ENCODE peak calls at places on chromosomes 7 and 10, in seven cellular contexts. One of them, this sample, is unnamed.

GRCh38 chr7:151736403-151736909 is 140.5 kb downstream of the PRKAG2 start:
- DNase-seq in GM23338: peak
- DNase-seq in endothelial cell of umbilical vein: peak
- DNase-seq in stomach: peak
- DNase-seq in OCI-LY7: no peak
- DNase-seq in tibial artery: peak
- DNase-seq in astrocyte: peak
- DNase-seq in this sample: peak

GRCh38 chr7:116491887-116492653 is 7.5 kb upstream of the CAV2 start:
- DNase-seq in GM23338: no peak
- DNase-seq in endothelial cell of umbilical vein: no peak
- DNase-seq in OCI-LY7: no peak
- DNase-seq in astrocyte: no peak
- DNase-seq in tibial artery: no peak
- DNase-seq in stomach: no peak
- DNase-seq in this sample: no peak

GRCh38 chr7:130999926-131000325 is 265.9 kb upstream of the KLF14 start:
- DNase-seq in endothelial cell of umbilical vein: no peak
- DNase-seq in stomach: no peak
- DNase-seq in OCI-LY7: no peak
- DNase-seq in astrocyte: no peak
- DNase-seq in GM23338: no peak
- DNase-seq in tibial artery: no peak
- DNase-seq in this sample: no peak

GRCh38 chr7:5423272-5423843 is at the start of gene TNRC18:
- DNase-seq in astrocyte: no peak
- DNase-seq in GM23338: no peak
- DNase-seq in endothelial cell of umbilical vein: no peak
- DNase-seq in stomach: peak
- DNase-seq in tibial artery: peak
- DNase-seq in OCI-LY7: peak
- DNase-seq in this sample: peak

GRCh38 chr7:159036916-159037605 is 107.6 kb downstream of the VIPR2 start:
- DNase-seq in stomach: no peak
- DNase-seq in GM23338: peak
- DNase-seq in endothelial cell of umbilical vein: no peak
- DNase-seq in tibial artery: no peak
- DNase-seq in OCI-LY7: no peak
- DNase-seq in astrocyte: no peak
- DNase-seq in this sample: no peak

GRCh38 chr7:158056761-158057160 is 530.9 kb downstream of the PTPRN2 start:
- DNase-seq in stomach: no peak
- DNase-seq in astrocyte: no peak
- DNase-seq in OCI-LY7: no peak
- DNase-seq in GM23338: no peak
- DNase-seq in tibial artery: peak
- DNase-seq in endothelial cell of umbilical vein: no peak
- DNase-seq in this sample: no peak

GRCh38 chr7:46774515-46774914 is 807.4 kb downstream of the TNS3 start:
- DNase-seq in GM23338: no peak
- DNase-seq in endothelial cell of umbilical vein: no peak
- DNase-seq in tibial artery: peak
- DNase-seq in astrocyte: no peak
- DNase-seq in OCI-LY7: no peak
- DNase-seq in stomach: no peak
- DNase-seq in this sample: no peak

GRCh38 chr7:150428671-150429451 is 21.6 kb upstream of the GIMAP8 start:
- DNase-seq in OCI-LY7: no peak
- DNase-seq in GM23338: peak
- DNase-seq in stomach: no peak
- DNase-seq in astrocyte: peak
- DNase-seq in endothelial cell of umbilical vein: no peak
- DNase-seq in tibial artery: peak
- DNase-seq in this sample: peak

GRCh38 chr7:158816271-158816670 is 13.0 kb downstream of the ESYT2 start:
- DNase-seq in astrocyte: no peak
- DNase-seq in endothelial cell of umbilical vein: no peak
- DNase-seq in GM23338: no peak
- DNase-seq in stomach: no peak
- DNase-seq in tibial artery: no peak
- DNase-seq in OCI-LY7: no peak
- DNase-seq in this sample: no peak

GRCh38 chr7:83684928-83685327 is 36.0 kb upstream of the SEMA3E start:
- DNase-seq in GM23338: peak
- DNase-seq in tibial artery: no peak
- DNase-seq in OCI-LY7: no peak
- DNase-seq in endothelial cell of umbilical vein: no peak
- DNase-seq in stomach: no peak
- DNase-seq in astrocyte: no peak
- DNase-seq in this sample: no peak

GRCh38 chr7:151432658-151433521 is 7.1 kb downstream of the CRYGN start:
- DNase-seq in astrocyte: no peak
- DNase-seq in OCI-LY7: peak
- DNase-seq in endothelial cell of umbilical vein: no peak
- DNase-seq in stomach: no peak
- DNase-seq in tibial artery: no peak
- DNase-seq in GM23338: peak
- DNase-seq in this sample: no peak

GRCh38 chr7:32163141-32163806 is 93.1 kb upstream of the PDE1C start:
- DNase-seq in astrocyte: peak
- DNase-seq in stomach: no peak
- DNase-seq in tibial artery: peak
- DNase-seq in OCI-LY7: no peak
- DNase-seq in endothelial cell of umbilical vein: peak
- DNase-seq in GM23338: no peak
- DNase-seq in this sample: no peak

GRCh38 chr7:138961159-138961558 is 20.0 kb downstream of the KIAA1549 start:
- DNase-seq in endothelial cell of umbilical vein: peak
- DNase-seq in tibial artery: no peak
- DNase-seq in OCI-LY7: no peak
- DNase-seq in astrocyte: no peak
- DNase-seq in stomach: peak
- DNase-seq in GM23338: no peak
- DNase-seq in this sample: no peak

GRCh38 chr10:48748573-48748972 is 63.9 kb downstream of the WDFY4 start:
- DNase-seq in tibial artery: no peak
- DNase-seq in astrocyte: no peak
- DNase-seq in stomach: no peak
- DNase-seq in GM23338: no peak
- DNase-seq in OCI-LY7: no peak
- DNase-seq in endothelial cell of umbilical vein: no peak
- DNase-seq in this sample: no peak

GRCh38 chr7:43362652-43363428 is 220.1 kb upstream of the STK17A start:
- DNase-seq in tibial artery: no peak
- DNase-seq in endothelial cell of umbilical vein: peak
- DNase-seq in astrocyte: no peak
- DNase-seq in OCI-LY7: peak
- DNase-seq in GM23338: no peak
- DNase-seq in stomach: no peak
- DNase-seq in this sample: no peak

GRCh38 chr7:105480931-105481330 is 41.1 kb downstream of the PUS7 start:
- DNase-seq in GM23338: no peak
- DNase-seq in OCI-LY7: no peak
- DNase-seq in astrocyte: peak
- DNase-seq in stomach: no peak
- DNase-seq in tibial artery: no peak
- DNase-seq in endothelial cell of umbilical vein: no peak
- DNase-seq in this sample: no peak

GRCh38 chr7:143305423-143306070 is 10.4 kb upstream of the CLCN1 start:
- DNase-seq in GM23338: peak
- DNase-seq in endothelial cell of umbilical vein: peak
- DNase-seq in OCI-LY7: peak
- DNase-seq in astrocyte: no peak
- DNase-seq in tibial artery: no peak
- DNase-seq in stomach: peak
- DNase-seq in this sample: no peak

GRCh38 chr10:110420401-110421193 is 77.1 kb upstream of the DUSP5 start:
- DNase-seq in GM23338: no peak
- DNase-seq in tibial artery: no peak
- DNase-seq in astrocyte: no peak
- DNase-seq in OCI-LY7: no peak
- DNase-seq in stomach: peak
- DNase-seq in endothelial cell of umbilical vein: peak
- DNase-seq in this sample: no peak

GRCh38 chr10:29993319-29993876 is 66.0 kb downstream of the JCAD start:
- DNase-seq in endothelial cell of umbilical vein: no peak
- DNase-seq in tibial artery: no peak
- DNase-seq in astrocyte: no peak
- DNase-seq in GM23338: no peak
- DNase-seq in OCI-LY7: no peak
- DNase-seq in stomach: no peak
- DNase-seq in this sample: no peak

GRCh38 chr10:43114743-43115611 is 23.3 kb upstream of the CSGALNACT2 start:
- DNase-seq in OCI-LY7: no peak
- DNase-seq in tibial artery: no peak
- DNase-seq in stomach: no peak
- DNase-seq in endothelial cell of umbilical vein: no peak
- DNase-seq in GM23338: no peak
- DNase-seq in astrocyte: no peak
- DNase-seq in this sample: no peak

DNA sequence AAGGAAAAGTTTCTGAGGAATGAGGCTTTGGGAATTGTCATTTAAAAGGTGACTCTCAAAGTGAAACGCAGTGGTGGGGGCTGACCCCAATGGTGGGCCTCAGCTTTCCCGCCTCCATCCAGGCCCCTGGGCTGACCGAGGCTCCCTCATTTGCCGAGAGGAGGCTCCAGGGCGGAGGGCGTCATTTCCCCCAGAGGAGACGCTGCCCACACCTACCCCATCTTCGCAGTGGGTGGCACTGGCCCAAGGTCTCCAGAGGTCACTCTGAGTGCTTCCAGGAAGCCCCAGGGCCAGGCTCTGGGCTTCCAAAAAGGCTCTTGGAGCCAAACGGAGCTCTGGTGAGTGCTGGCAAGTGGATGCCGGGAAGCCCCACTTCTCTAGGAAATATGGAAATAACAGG is 38.0 kb downstream of the TCERG1L start:
- DNase-seq in OCI-LY7: no peak
- DNase-seq in stomach: no peak
- DNase-seq in GM23338: no peak
- DNase-seq in astrocyte: no peak
- DNase-seq in tibial artery: no peak
- DNase-seq in endothelial cell of umbilical vein: no peak
- DNase-seq in this sample: no peak
- H3K27ac ChIP-seq in OCI-LY7: no peak
- H3K27ac ChIP-seq in stomach: no peak
- H3K27ac ChIP-seq in GM23338: no peak
- H3K27ac ChIP-seq in astrocyte: no peak
- H3K27ac ChIP-seq in tibial artery: no peak
- H3K27ac ChIP-seq in endothelial cell of umbilical vein: no peak
- H3K27ac ChIP-seq in this sample: no peak

GRCh38 chr10:37855691-37856090 is 1.7 kb downstream of the ZNF248 start:
- DNase-seq in stomach: no peak
- DNase-seq in OCI-LY7: no peak
- DNase-seq in GM23338: no peak
- DNase-seq in endothelial cell of umbilical vein: no peak
- DNase-seq in astrocyte: no peak
- DNase-seq in tibial artery: no peak
- DNase-seq in this sample: no peak
- H3K27ac ChIP-seq in stomach: peak
- H3K27ac ChIP-seq in OCI-LY7: no peak
- H3K27ac ChIP-seq in GM23338: no peak
- H3K27ac ChIP-seq in endothelial cell of umbilical vein: no peak
- H3K27ac ChIP-seq in astrocyte: no peak
- H3K27ac ChIP-seq in tibial artery: no peak
- H3K27ac ChIP-seq in this sample: no peak

GRCh38 chr10:102648889-102649752 is 4.8 kb downstream of the TRIM8 start:
- DNase-seq in GM23338: peak
- DNase-seq in astrocyte: no peak
- DNase-seq in tibial artery: no peak
- DNase-seq in OCI-LY7: peak
- DNase-seq in stomach: peak
- DNase-seq in endothelial cell of umbilical vein: no peak
- DNase-seq in this sample: no peak

GRCh38 chr10:102652170-102652926 is 8.1 kb downstream of the TRIM8 start:
- DNase-seq in endothelial cell of umbilical vein: no peak
- DNase-seq in tibial artery: no peak
- DNase-seq in GM23338: no peak
- DNase-seq in astrocyte: no peak
- DNase-seq in stomach: no peak
- DNase-seq in OCI-LY7: peak
- DNase-seq in this sample: no peak

GRCh38 chr10:102649770-102650654 is 5.7 kb downstream of the TRIM8 start:
- DNase-seq in OCI-LY7: peak
- DNase-seq in endothelial cell of umbilical vein: no peak
- DNase-seq in GM23338: peak
- DNase-seq in tibial artery: no peak
- DNase-seq in stomach: no peak
- DNase-seq in astrocyte: no peak
- DNase-seq in this sample: no peak

GRCh38 chr10:102651455-102652169 is 7.3 kb downstream of the TRIM8 start:
- DNase-seq in endothelial cell of umbilical vein: no peak
- DNase-seq in astrocyte: no peak
- DNase-seq in stomach: no peak
- DNase-seq in GM23338: no peak
- DNase-seq in OCI-LY7: no peak
- DNase-seq in tibial artery: no peak
- DNase-seq in this sample: no peak

GRCh38 chr10:102650655-102651454 is 6.6 kb downstream of the TRIM8 start:
- DNase-seq in endothelial cell of umbilical vein: no peak
- DNase-seq in tibial artery: no peak
- DNase-seq in stomach: no peak
- DNase-seq in OCI-LY7: peak
- DNase-seq in GM23338: no peak
- DNase-seq in astrocyte: no peak
- DNase-seq in this sample: no peak
- H3K27ac ChIP-seq in endothelial cell of umbilical vein: no peak
- H3K27ac ChIP-seq in tibial artery: peak
- H3K27ac ChIP-seq in stomach: peak
- H3K27ac ChIP-seq in OCI-LY7: peak
- H3K27ac ChIP-seq in GM23338: no peak
- H3K27ac ChIP-seq in astrocyte: no peak
- H3K27ac ChIP-seq in this sample: peak

GRCh38 chr7:112228632-112229031 is 22.1 kb downstream of the ZNF277 start:
- DNase-seq in stomach: no peak
- DNase-seq in tibial artery: no peak
- DNase-seq in OCI-LY7: no peak
- DNase-seq in GM23338: no peak
- DNase-seq in endothelial cell of umbilical vein: no peak
- DNase-seq in astrocyte: no peak
- DNase-seq in this sample: no peak
- H3K27ac ChIP-seq in stomach: no peak
- H3K27ac ChIP-seq in tibial artery: no peak
- H3K27ac ChIP-seq in OCI-LY7: no peak
- H3K27ac ChIP-seq in GM23338: no peak
- H3K27ac ChIP-seq in endothelial cell of umbilical vein: no peak
- H3K27ac ChIP-seq in astrocyte: no peak
- H3K27ac ChIP-seq in this sample: no peak

GRCh38 chr10:6121144-6121543 is 32.3 kb downstream of the RBM17 start:
- DNase-seq in GM23338: no peak
- DNase-seq in tibial artery: no peak
- DNase-seq in OCI-LY7: no peak
- DNase-seq in stomach: no peak
- DNase-seq in endothelial cell of umbilical vein: no peak
- DNase-seq in astrocyte: no peak
- DNase-seq in this sample: no peak
- H3K27ac ChIP-seq in GM23338: peak
- H3K27ac ChIP-seq in tibial artery: no peak
- H3K27ac ChIP-seq in OCI-LY7: no peak
- H3K27ac ChIP-seq in stomach: no peak
- H3K27ac ChIP-seq in endothelial cell of umbilical vein: no peak
- H3K27ac ChIP-seq in astrocyte: no peak
- H3K27ac ChIP-seq in this sample: no peak

GRCh38 chr10:87505366-87506113 is 847 bp downstream of the MINPP1 start:
- DNase-seq in endothelial cell of umbilical vein: peak
- DNase-seq in GM23338: peak
- DNase-seq in stomach: peak
- DNase-seq in astrocyte: peak
- DNase-seq in OCI-LY7: peak
- DNase-seq in tibial artery: no peak
- DNase-seq in this sample: peak
- H3K27ac ChIP-seq in endothelial cell of umbilical vein: peak
- H3K27ac ChIP-seq in GM23338: no peak
- H3K27ac ChIP-seq in stomach: peak
- H3K27ac ChIP-seq in astrocyte: peak
- H3K27ac ChIP-seq in OCI-LY7: no peak
- H3K27ac ChIP-seq in tibial artery: peak
- H3K27ac ChIP-seq in this sample: peak